ENCODE peak calls at places on chromosomes 7 and 10, in five cellular contexts. N is IMR-90, G is vagina, J is transverse colon, V is body of pancreas. X is an unnamed sample.

GRCh38 chr7:74236284-74236683 is 17.9 kb downstream of the RFC2 start:
- DNase-seq in N (no peak), V (no peak), J (no peak), G (no peak), X (no peak)

GRCh38 chr10:78684954-78685353 is 383.8 kb upstream of the ZMIZ1 start:
- DNase-seq in V (no peak), J (no peak), G (peak; percentile 34), N (no peak), X (no peak)

GRCh38 chr7:44325181-44325671 is at the start of gene CAMK2B:
- DNase-seq in N (no peak), J (no peak), G (no peak), V (no peak), X (no peak)

GRCh38 chr10:11610151-11610854 is 1.1 kb downstream of the USP6NL start:
- DNase-seq in J (no peak), G (no peak), N (no peak), V (no peak), X (no peak)

GRCh38 chr10:122139226-122139625 is 131.9 kb upstream of the BTBD16 start:
- DNase-seq in N (no peak), G (no peak), J (no peak), V (no peak), X (no peak)

GRCh38 chr10:11242443-11243386 is 225.0 kb downstream of the CELF2 start:
- DNase-seq in G (no peak), N (peak; percentile 62), J (peak; percentile 59), V (no peak), X (no peak)

GRCh38 chr7:127587663-127588018 is 570 bp upstream of the ARF5 start:
- DNase-seq in G (no peak), V (peak; percentile 51), N (no peak), J (peak; percentile 20), X (no peak)

GRCh38 chr7:51090411-51090810 is 226.2 kb downstream of the COBL start:
- DNase-seq in G (no peak), N (no peak), J (no peak), V (no peak), X (no peak)

GRCh38 chr10:122142652-122143237 is 128.4 kb upstream of the BTBD16 start:
- DNase-seq in G (no peak), V (peak; percentile 50), N (no peak), J (no peak), X (no peak)

GRCh38 chr10:42630537-42631134 is 7.7 kb downstream of the ZNF33B start:
- DNase-seq in N (no peak), G (no peak), V (no peak), J (no peak), X (no peak)

GRCh38 chr7:41003031-41003925 is 699.6 kb downstream of the INHBA start:
- DNase-seq in J (peak; percentile 33), G (no peak), N (peak; percentile 40), V (no peak), X (peak; percentile 47)

GRCh38 chr10:44387853-44388251 is 3.0 kb upstream of the CXCL12 start:
- DNase-seq in V (no peak), N (no peak), J (no peak), G (peak; percentile 77), X (no peak)

GRCh38 chr10:119370972-119371703 is 163.8 kb downstream of the GRK5 start:
- DNase-seq in N (peak; percentile 94), J (no peak), V (no peak), G (no peak), X (no peak)

GRCh38 chr10:133403359-133403758 is 9.4 kb downstream of the MTG1 start:
- DNase-seq in N (no peak), G (no peak), J (no peak), V (no peak), X (no peak)

GRCh38 chr10:51564896-51565505 is 134.4 kb downstream of the CSTF2T start:
- DNase-seq in V (no peak), N (no peak), J (no peak), G (no peak), X (no peak)

GRCh38 chr10:110336111-110336721 is 31.5 kb upstream of the SMNDC1 start:
- DNase-seq in N (peak; percentile 98), J (no peak), V (no peak), G (no peak), X (no peak)

GRCh38 chr10:69248117-69248730 is 28.1 kb downstream of the HKDC1 start:
- DNase-seq in J (no peak), N (no peak), G (no peak), V (no peak), X (no peak)

GRCh38 chr10:23192741-23193434 is 776 bp downstream of the PTF1A start:
- DNase-seq in G (peak; percentile 77), N (no peak), V (peak; percentile 57), J (no peak), X (peak; percentile 8)

GRCh38 chr7:19982841-19983835 is 209.7 kb upstream of the TMEM196 start:
- DNase-seq in N (peak; percentile 77), V (no peak), J (peak; percentile 46), G (no peak), X (peak; percentile 24)

GRCh38 chr7:98352621-98353020 is 48.3 kb downstream of the BAIAP2L1 start:
- DNase-seq in V (no peak), N (peak; percentile 90), G (no peak), J (no peak), X (no peak)

GRCh38 chr10:126350216-126350992 is 37.9 kb downstream of the ADAM12 start:
- DNase-seq in J (no peak), V (no peak), G (no peak), N (peak; percentile 90), X (no peak)

GRCh38 chr10:689433-690226 is at the start of gene DIP2C:
- DNase-seq in J (peak; percentile 67), G (no peak), N (peak; percentile 77), V (peak; percentile 66), X (no peak)

GRCh38 chr10:46329690-46330016 is 42.9 kb downstream of the ANTXRL start:
- DNase-seq in G (peak; percentile 64), V (no peak), J (no peak), N (no peak), X (no peak)

GRCh38 chr10:133422821-133423771 is 1.3 kb downstream of the SPRN start:
- DNase-seq in G (no peak), J (no peak), N (no peak), V (no peak), X (no peak)

GRCh38 chr10:13019280-13019679 is 17.8 kb upstream of the CCDC3 start:
- DNase-seq in V (no peak), J (no peak), G (no peak), N (no peak), X (no peak)

DNA sequence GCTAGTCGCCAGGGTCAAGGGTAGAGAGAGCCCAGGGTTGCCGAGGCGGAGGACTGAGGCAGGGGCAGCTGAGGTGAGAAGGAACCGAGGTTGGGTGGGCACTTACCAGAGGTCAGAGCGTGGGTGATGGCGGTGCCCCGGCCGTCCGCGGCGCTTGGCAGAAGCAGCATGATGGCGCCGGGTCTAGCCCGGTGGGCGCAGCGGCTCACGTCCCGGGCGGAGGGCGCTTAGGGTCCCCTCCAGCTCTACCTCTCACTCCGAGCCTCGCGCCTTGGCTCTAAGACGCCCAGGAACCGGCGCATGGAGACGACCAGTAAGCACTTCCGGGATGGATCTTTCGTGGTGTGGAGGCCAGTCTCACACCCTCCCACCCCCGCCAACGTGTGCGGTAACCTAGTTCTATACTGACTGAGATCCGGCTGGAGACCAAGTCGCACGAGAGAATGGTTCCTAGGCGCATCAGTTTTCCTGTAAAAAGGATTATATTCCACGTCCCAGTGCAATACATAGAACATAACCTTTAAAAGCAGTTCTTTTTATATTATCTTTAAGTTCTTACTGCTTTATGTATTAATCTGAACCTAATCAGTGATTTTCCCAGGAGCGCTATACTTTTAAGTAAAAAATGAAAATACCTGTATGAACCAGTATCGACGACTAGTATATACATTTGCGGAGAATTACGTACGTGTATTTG is at the start of gene DNAJC2:
- DNase-seq in V (peak; percentile 89), G (peak; percentile 87), N (peak; percentile 94), J (peak; percentile 90), X (peak; percentile 95)
- TF ChIP-seq POLR2A in V (peak; percentile 85), G (no peak), N (peak; percentile 77), J (peak; percentile 75), X (peak; percentile 86)

GRCh38 chr7:134777470-134777869 is 2.0 kb upstream of the CALD1 start:
- DNase-seq in J (no peak), G (no peak), V (no peak), N (peak; percentile 62), X (no peak)

GRCh38 chr7:134779741-134780065 is 269 bp downstream of the CALD1 start:
- DNase-seq in J (no peak), N (no peak), G (no peak), V (no peak), X (no peak)

GRCh38 chr7:134780166-134780853 is 876 bp downstream of the CALD1 start:
- DNase-seq in V (no peak), J (no peak), N (no peak), G (no peak), X (no peak)

GRCh38 chr7:134777908-134778580 is 1.4 kb upstream of the CALD1 start:
- DNase-seq in G (no peak), N (no peak), V (no peak), J (no peak), X (no peak)

DNA sequence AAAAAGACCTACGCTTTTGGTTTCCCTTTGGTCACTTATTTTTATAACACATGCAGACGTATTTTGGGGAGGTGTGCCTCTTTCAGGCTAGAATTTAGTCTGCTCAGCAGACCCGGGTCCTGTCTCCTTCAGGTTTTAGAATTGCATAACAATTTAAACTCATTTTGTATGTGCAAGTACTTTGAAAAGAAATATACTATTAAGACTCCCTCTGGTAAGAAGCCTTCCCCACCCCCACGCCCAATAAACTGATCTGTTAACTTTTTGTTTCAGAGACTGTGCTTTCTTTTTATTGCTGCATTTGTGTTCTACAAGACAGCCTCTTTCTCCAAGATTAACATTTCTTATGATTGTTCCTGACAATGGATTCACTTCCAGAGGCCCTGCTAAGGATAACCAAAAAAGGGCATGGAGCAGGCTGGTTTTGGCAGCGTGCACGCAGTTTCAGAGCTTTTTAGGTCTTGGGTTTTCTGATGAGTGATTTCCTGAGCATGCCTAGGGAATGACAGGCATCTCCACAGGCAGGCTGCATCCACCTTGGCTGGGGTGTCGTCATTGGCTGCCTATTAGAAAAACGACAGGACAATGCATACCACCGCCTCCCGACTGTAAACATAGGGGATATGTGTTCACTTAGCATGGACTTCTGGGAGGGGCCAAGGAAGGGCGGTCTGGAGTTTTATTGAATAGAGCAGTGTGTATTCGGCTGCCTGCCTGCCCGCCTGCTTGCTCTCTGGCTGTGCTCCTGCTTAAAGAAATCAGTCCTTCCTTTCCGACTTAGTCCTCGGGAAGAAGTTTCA is at the start of gene CALD1:
- DNase-seq in J (peak; percentile 67), G (peak; percentile 93), V (peak; percentile 21), N (peak; percentile 99), X (no peak)
- TF ChIP-seq POLR2A in J (peak; percentile 76), G (no peak), V (peak; percentile 45), N (peak; percentile 98), X (no peak)

GRCh38 chr7:14960686-14961085 is 58.1 kb upstream of the DGKB start:
- DNase-seq in N (no peak), V (no peak), G (no peak), J (no peak), X (no peak)

DNA sequence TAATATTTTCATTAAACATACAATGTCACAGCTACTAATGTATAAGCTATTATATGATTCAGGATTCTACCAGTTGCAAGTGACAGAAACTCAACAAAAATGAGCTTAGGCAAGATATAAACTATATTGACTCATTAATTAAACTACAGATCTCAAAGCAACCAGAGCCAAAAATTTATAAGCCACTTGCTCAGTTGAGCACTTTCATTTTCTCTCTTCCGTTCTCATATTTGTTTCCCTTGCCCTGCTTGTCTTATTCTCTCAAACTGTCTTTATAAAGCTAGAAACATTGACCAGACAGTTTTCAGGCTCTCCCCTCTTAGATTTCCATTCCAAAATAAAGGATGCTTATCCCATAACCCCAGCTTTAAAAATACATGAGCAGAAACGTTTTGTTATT is 60.2 kb upstream of the DGKB start:
- DNase-seq in V (no peak), N (no peak), G (no peak), J (no peak), X (no peak)
- TF ChIP-seq POLR2A in V (no peak), N (no peak), G (no peak), J (no peak), X (no peak)

GRCh38 chr10:48306265-48306869 is at the start of gene MAPK8:
- DNase-seq in N (peak; percentile 81), V (peak; percentile 96), G (no peak), J (peak; percentile 96), X (peak; percentile 96)
- TF ChIP-seq POLR2A in N (peak; percentile 96), V (peak; percentile 89), G (peak; percentile 74), J (peak; percentile 85), X (peak; percentile 57)